ENCODE peak calls at places on chromosomes 3 and 15, in ten cellular contexts. One of them, this sample, is unnamed.
A peak's percentile ranks its signal among the peaks of the same experiment; 100 is the strongest.

GRCh38 chr15:31341501-31342195 is 15.0 kb downstream of the KLF13 start:
- DNase-seq in nephron progenitor cell: no peak
- DNase-seq in lung: no peak
- DNase-seq in fibroblast of lung: no peak
- DNase-seq in osteocyte: no peak
- DNase-seq in left ventricle myocardium inferior: no peak
- DNase-seq in spleen: peak; percentile 39
- DNase-seq in neural progenitor cell: no peak
- DNase-seq in H9: no peak
- DNase-seq in astrocyte of the cerebellum: no peak
- DNase-seq in this sample: no peak

GRCh38 chr3:146189519-146190173 is 28.7 kb upstream of the PLOD2 start:
- DNase-seq in astrocyte of the cerebellum: peak; percentile 41
- DNase-seq in osteocyte: no peak
- DNase-seq in fibroblast of lung: peak; percentile 47
- DNase-seq in left ventricle myocardium inferior: no peak
- DNase-seq in H9: peak; percentile 32
- DNase-seq in neural progenitor cell: peak; percentile 71
- DNase-seq in spleen: no peak
- DNase-seq in lung: no peak
- DNase-seq in nephron progenitor cell: peak; percentile 22
- DNase-seq in this sample: peak; percentile 75

GRCh38 chr3:51557993-51558392 is 19.5 kb downstream of the RAD54L2 start:
- DNase-seq in lung: no peak
- DNase-seq in left ventricle myocardium inferior: no peak
- DNase-seq in astrocyte of the cerebellum: no peak
- DNase-seq in osteocyte: no peak
- DNase-seq in spleen: no peak
- DNase-seq in fibroblast of lung: no peak
- DNase-seq in nephron progenitor cell: no peak
- DNase-seq in H9: no peak
- DNase-seq in neural progenitor cell: no peak
- DNase-seq in this sample: no peak

GRCh38 chr3:81888822-81889557 is 127.5 kb upstream of the GBE1 start:
- DNase-seq in osteocyte: no peak
- DNase-seq in left ventricle myocardium inferior: no peak
- DNase-seq in H9: no peak
- DNase-seq in fibroblast of lung: no peak
- DNase-seq in spleen: no peak
- DNase-seq in astrocyte of the cerebellum: no peak
- DNase-seq in lung: no peak
- DNase-seq in neural progenitor cell: no peak
- DNase-seq in nephron progenitor cell: no peak
- DNase-seq in this sample: no peak

GRCh38 chr15:64224508-64224907 is 61.7 kb upstream of the PPIB start:
- DNase-seq in nephron progenitor cell: no peak
- DNase-seq in left ventricle myocardium inferior: no peak
- DNase-seq in astrocyte of the cerebellum: peak; percentile 45
- DNase-seq in spleen: no peak
- DNase-seq in osteocyte: no peak
- DNase-seq in lung: no peak
- DNase-seq in fibroblast of lung: peak; percentile 53
- DNase-seq in neural progenitor cell: no peak
- DNase-seq in H9: no peak
- DNase-seq in this sample: peak; percentile 45

GRCh38 chr3:63662500-63662899 is 10.0 kb downstream of the SNTN start:
- DNase-seq in osteocyte: no peak
- DNase-seq in left ventricle myocardium inferior: no peak
- DNase-seq in astrocyte of the cerebellum: no peak
- DNase-seq in spleen: no peak
- DNase-seq in fibroblast of lung: peak; percentile 13
- DNase-seq in H9: peak; percentile 34
- DNase-seq in nephron progenitor cell: no peak
- DNase-seq in neural progenitor cell: peak; percentile 49
- DNase-seq in lung: no peak
- DNase-seq in this sample: no peak

GRCh38 chr15:29939404-29939803 is 117.1 kb upstream of the TJP1 start:
- DNase-seq in nephron progenitor cell: no peak
- DNase-seq in spleen: no peak
- DNase-seq in neural progenitor cell: no peak
- DNase-seq in left ventricle myocardium inferior: no peak
- DNase-seq in lung: no peak
- DNase-seq in osteocyte: no peak
- DNase-seq in fibroblast of lung: peak; percentile 56
- DNase-seq in H9: no peak
- DNase-seq in astrocyte of the cerebellum: no peak
- DNase-seq in this sample: peak; percentile 89

GRCh38 chr3:107184375-107184774 is 192.9 kb upstream of the CCDC54 start:
- DNase-seq in lung: no peak
- DNase-seq in fibroblast of lung: peak; percentile 16
- DNase-seq in left ventricle myocardium inferior: no peak
- DNase-seq in osteocyte: no peak
- DNase-seq in neural progenitor cell: no peak
- DNase-seq in nephron progenitor cell: no peak
- DNase-seq in astrocyte of the cerebellum: no peak
- DNase-seq in H9: no peak
- DNase-seq in spleen: no peak
- DNase-seq in this sample: no peak

GRCh38 chr3:138921316-138922292 is 25.3 kb downstream of the FOXL2 start:
- DNase-seq in osteocyte: no peak
- DNase-seq in H9: no peak
- DNase-seq in left ventricle myocardium inferior: no peak
- DNase-seq in fibroblast of lung: peak; percentile 91
- DNase-seq in astrocyte of the cerebellum: peak; percentile 79
- DNase-seq in lung: peak; percentile 42
- DNase-seq in nephron progenitor cell: no peak
- DNase-seq in spleen: no peak
- DNase-seq in neural progenitor cell: no peak
- DNase-seq in this sample: peak; percentile 87

GRCh38 chr3:138915503-138916498 is 31.1 kb downstream of the FOXL2 start:
- DNase-seq in fibroblast of lung: peak; percentile 88
- DNase-seq in left ventricle myocardium inferior: peak; percentile 95
- DNase-seq in nephron progenitor cell: peak; percentile 98
- DNase-seq in spleen: peak; percentile 98
- DNase-seq in lung: peak; percentile 92
- DNase-seq in H9: peak; percentile 94
- DNase-seq in neural progenitor cell: peak; percentile 97
- DNase-seq in astrocyte of the cerebellum: peak; percentile 85
- DNase-seq in osteocyte: peak; percentile 98
- DNase-seq in this sample: peak; percentile 91

GRCh38 chr3:138916824-138917223 is 30.1 kb downstream of the FOXL2 start:
- DNase-seq in left ventricle myocardium inferior: no peak
- DNase-seq in nephron progenitor cell: no peak
- DNase-seq in neural progenitor cell: no peak
- DNase-seq in spleen: no peak
- DNase-seq in lung: no peak
- DNase-seq in H9: no peak
- DNase-seq in fibroblast of lung: no peak
- DNase-seq in osteocyte: no peak
- DNase-seq in astrocyte of the cerebellum: no peak
- DNase-seq in this sample: peak; percentile 68

GRCh38 chr3:138923531-138923994 is 23.4 kb downstream of the FOXL2 start:
- DNase-seq in nephron progenitor cell: peak; percentile 90
- DNase-seq in astrocyte of the cerebellum: peak; percentile 78
- DNase-seq in fibroblast of lung: peak; percentile 72
- DNase-seq in lung: peak; percentile 86
- DNase-seq in H9: peak; percentile 91
- DNase-seq in left ventricle myocardium inferior: peak; percentile 74
- DNase-seq in neural progenitor cell: peak; percentile 88
- DNase-seq in spleen: peak; percentile 91
- DNase-seq in osteocyte: peak; percentile 93
- DNase-seq in this sample: peak; percentile 93

GRCh38 chr3:138919304-138919703 is 27.6 kb downstream of the FOXL2 start:
- DNase-seq in lung: no peak
- DNase-seq in nephron progenitor cell: no peak
- DNase-seq in spleen: no peak
- DNase-seq in neural progenitor cell: no peak
- DNase-seq in osteocyte: no peak
- DNase-seq in astrocyte of the cerebellum: no peak
- DNase-seq in left ventricle myocardium inferior: no peak
- DNase-seq in H9: no peak
- DNase-seq in fibroblast of lung: no peak
- DNase-seq in this sample: no peak
- TF ChIP-seq CTCF in lung: no peak
- TF ChIP-seq CTCF in nephron progenitor cell: no peak
- TF ChIP-seq CTCF in spleen: no peak
- TF ChIP-seq CTCF in neural progenitor cell: no peak
- TF ChIP-seq CTCF in osteocyte: no peak
- TF ChIP-seq CTCF in astrocyte of the cerebellum: no peak
- TF ChIP-seq CTCF in left ventricle myocardium inferior: no peak
- TF ChIP-seq CTCF in H9: peak; percentile 26
- TF ChIP-seq CTCF in fibroblast of lung: no peak
- TF ChIP-seq CTCF in this sample: no peak

GRCh38 chr3:31999902-32000439 is 18.4 kb downstream of the ZNF860 start:
- DNase-seq in nephron progenitor cell: no peak
- DNase-seq in astrocyte of the cerebellum: no peak
- DNase-seq in fibroblast of lung: no peak
- DNase-seq in lung: no peak
- DNase-seq in left ventricle myocardium inferior: no peak
- DNase-seq in spleen: no peak
- DNase-seq in osteocyte: no peak
- DNase-seq in neural progenitor cell: no peak
- DNase-seq in H9: no peak
- DNase-seq in this sample: no peak

GRCh38 chr3:32000877-32001276 is 19.3 kb downstream of the ZNF860 start:
- DNase-seq in lung: no peak
- DNase-seq in H9: no peak
- DNase-seq in astrocyte of the cerebellum: no peak
- DNase-seq in neural progenitor cell: no peak
- DNase-seq in nephron progenitor cell: no peak
- DNase-seq in fibroblast of lung: no peak
- DNase-seq in left ventricle myocardium inferior: no peak
- DNase-seq in spleen: no peak
- DNase-seq in osteocyte: no peak
- DNase-seq in this sample: no peak

GRCh38 chr3:32003380-32003779 is 21.8 kb downstream of the ZNF860 start:
- DNase-seq in astrocyte of the cerebellum: no peak
- DNase-seq in lung: no peak
- DNase-seq in H9: no peak
- DNase-seq in spleen: no peak
- DNase-seq in neural progenitor cell: no peak
- DNase-seq in left ventricle myocardium inferior: no peak
- DNase-seq in nephron progenitor cell: no peak
- DNase-seq in osteocyte: no peak
- DNase-seq in fibroblast of lung: no peak
- DNase-seq in this sample: no peak

GRCh38 chr3:32002536-32003368 is 21.2 kb downstream of the ZNF860 start:
- DNase-seq in nephron progenitor cell: no peak
- DNase-seq in astrocyte of the cerebellum: no peak
- DNase-seq in fibroblast of lung: peak; percentile 93
- DNase-seq in left ventricle myocardium inferior: no peak
- DNase-seq in spleen: no peak
- DNase-seq in H9: no peak
- DNase-seq in lung: no peak
- DNase-seq in neural progenitor cell: no peak
- DNase-seq in osteocyte: no peak
- DNase-seq in this sample: no peak

GRCh38 chr3:32004111-32004790 is 22.7 kb downstream of the ZNF860 start:
- DNase-seq in spleen: no peak
- DNase-seq in lung: no peak
- DNase-seq in left ventricle myocardium inferior: no peak
- DNase-seq in neural progenitor cell: no peak
- DNase-seq in H9: peak; percentile 44
- DNase-seq in fibroblast of lung: no peak
- DNase-seq in osteocyte: no peak
- DNase-seq in nephron progenitor cell: no peak
- DNase-seq in astrocyte of the cerebellum: no peak
- DNase-seq in this sample: peak; percentile 22
- TF ChIP-seq CTCF in spleen: no peak
- TF ChIP-seq CTCF in lung: no peak
- TF ChIP-seq CTCF in left ventricle myocardium inferior: no peak
- TF ChIP-seq CTCF in neural progenitor cell: no peak
- TF ChIP-seq CTCF in H9: peak; percentile 24
- TF ChIP-seq CTCF in fibroblast of lung: no peak
- TF ChIP-seq CTCF in osteocyte: no peak
- TF ChIP-seq CTCF in nephron progenitor cell: no peak
- TF ChIP-seq CTCF in astrocyte of the cerebellum: no peak
- TF ChIP-seq CTCF in this sample: no peak

GRCh38 chr3:127855246-127855645 is 32.9 kb upstream of the MGLL start:
- DNase-seq in lung: no peak
- DNase-seq in nephron progenitor cell: no peak
- DNase-seq in astrocyte of the cerebellum: no peak
- DNase-seq in spleen: no peak
- DNase-seq in left ventricle myocardium inferior: no peak
- DNase-seq in H9: no peak
- DNase-seq in osteocyte: peak; percentile 53
- DNase-seq in neural progenitor cell: no peak
- DNase-seq in fibroblast of lung: no peak
- DNase-seq in this sample: no peak

GRCh38 chr3:127856801-127857200 is 34.5 kb upstream of the MGLL start:
- DNase-seq in spleen: no peak
- DNase-seq in fibroblast of lung: no peak
- DNase-seq in neural progenitor cell: no peak
- DNase-seq in nephron progenitor cell: no peak
- DNase-seq in lung: no peak
- DNase-seq in left ventricle myocardium inferior: no peak
- DNase-seq in H9: no peak
- DNase-seq in osteocyte: peak; percentile 56
- DNase-seq in astrocyte of the cerebellum: no peak
- DNase-seq in this sample: no peak

GRCh38 chr3:127858477-127858876 is 36.2 kb upstream of the MGLL start:
- DNase-seq in H9: no peak
- DNase-seq in osteocyte: peak; percentile 54
- DNase-seq in fibroblast of lung: no peak
- DNase-seq in astrocyte of the cerebellum: no peak
- DNase-seq in lung: no peak
- DNase-seq in spleen: no peak
- DNase-seq in left ventricle myocardium inferior: no peak
- DNase-seq in neural progenitor cell: no peak
- DNase-seq in nephron progenitor cell: no peak
- DNase-seq in this sample: no peak

GRCh38 chr3:127859706-127860105 is 37.4 kb upstream of the MGLL start:
- DNase-seq in osteocyte: no peak
- DNase-seq in fibroblast of lung: no peak
- DNase-seq in lung: no peak
- DNase-seq in spleen: no peak
- DNase-seq in H9: no peak
- DNase-seq in nephron progenitor cell: no peak
- DNase-seq in left ventricle myocardium inferior: no peak
- DNase-seq in astrocyte of the cerebellum: no peak
- DNase-seq in neural progenitor cell: no peak
- DNase-seq in this sample: no peak

DNA sequence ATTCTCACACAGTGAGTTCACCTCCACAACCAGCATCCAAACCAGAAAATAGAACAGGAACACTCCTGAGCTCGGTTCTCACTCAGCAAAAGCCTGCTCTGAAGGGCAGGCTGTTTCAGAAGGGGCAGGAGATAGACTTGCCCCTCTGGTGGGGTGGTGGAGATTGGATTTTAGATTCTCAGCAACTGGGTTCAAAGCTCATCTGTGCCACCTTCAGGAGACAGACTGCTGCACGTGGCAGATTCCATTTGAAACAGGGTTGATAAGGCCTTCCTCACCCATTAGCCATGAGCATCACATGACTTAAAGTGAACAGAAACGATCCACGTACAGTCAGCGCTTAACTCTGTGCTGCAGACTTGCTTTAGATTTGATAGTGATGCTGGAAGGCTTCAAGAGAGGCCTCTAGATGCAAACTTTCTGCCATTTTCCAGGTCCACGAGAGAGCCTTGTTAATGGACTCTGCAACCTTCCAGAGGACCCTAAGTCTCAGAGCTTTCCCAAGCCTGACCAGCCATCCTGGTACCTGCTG is 35.0 kb upstream of the MGLL start:
- DNase-seq in nephron progenitor cell: no peak
- DNase-seq in lung: no peak
- DNase-seq in spleen: no peak
- DNase-seq in astrocyte of the cerebellum: no peak
- DNase-seq in H9: no peak
- DNase-seq in left ventricle myocardium inferior: no peak
- DNase-seq in osteocyte: peak; percentile 36
- DNase-seq in fibroblast of lung: no peak
- DNase-seq in neural progenitor cell: no peak
- DNase-seq in this sample: peak; percentile 13
- TF ChIP-seq CTCF in nephron progenitor cell: no peak
- TF ChIP-seq CTCF in lung: no peak
- TF ChIP-seq CTCF in spleen: no peak
- TF ChIP-seq CTCF in astrocyte of the cerebellum: peak; percentile 15
- TF ChIP-seq CTCF in H9: no peak
- TF ChIP-seq CTCF in left ventricle myocardium inferior: peak; percentile 21
- TF ChIP-seq CTCF in osteocyte: peak; percentile 31
- TF ChIP-seq CTCF in fibroblast of lung: peak; percentile 13
- TF ChIP-seq CTCF in neural progenitor cell: peak; percentile 13
- TF ChIP-seq CTCF in this sample: no peak

GRCh38 chr3:194485876-194486539 is 794 bp downstream of the ATP13A3 start:
- DNase-seq in osteocyte: peak; percentile 84
- DNase-seq in H9: no peak
- DNase-seq in fibroblast of lung: peak; percentile 46
- DNase-seq in nephron progenitor cell: no peak
- DNase-seq in neural progenitor cell: peak; percentile 29
- DNase-seq in astrocyte of the cerebellum: no peak
- DNase-seq in spleen: peak; percentile 92
- DNase-seq in left ventricle myocardium inferior: peak; percentile 31
- DNase-seq in lung: no peak
- DNase-seq in this sample: no peak
- TF ChIP-seq CTCF in osteocyte: peak; percentile 41
- TF ChIP-seq CTCF in H9: peak; percentile 12
- TF ChIP-seq CTCF in fibroblast of lung: no peak
- TF ChIP-seq CTCF in nephron progenitor cell: no peak
- TF ChIP-seq CTCF in neural progenitor cell: peak; percentile 27
- TF ChIP-seq CTCF in astrocyte of the cerebellum: peak; percentile 36
- TF ChIP-seq CTCF in spleen: peak; percentile 37
- TF ChIP-seq CTCF in left ventricle myocardium inferior: peak; percentile 32
- TF ChIP-seq CTCF in lung: no peak
- TF ChIP-seq CTCF in this sample: no peak